ENCODE peak calls at places on chromosomes 12 and 14, in nine cellular contexts. V is NCI-H69, S is AML-193, D is SHP77, L is ACHN, U is right cardiac atrium, M is fibroblast of pulmonary artery, Y is upper lobe of left lung, E is fibroblast of the conjunctiva. H is an unnamed sample.

GRCh38 chr14:90836692-90837063 is 20.4 kb upstream of the TTC7B start:
- DNase-seq in V (no peak), S (no peak), D (no peak), L (no peak), U (no peak), M (no peak), Y (no peak), E (no peak), H (no peak)

GRCh38 chr14:81826080-81826479 is 292.4 kb upstream of the SEL1L start:
- DNase-seq in V (peak; percentile 91), S (no peak), D (no peak), L (no peak), U (no peak), M (no peak), Y (no peak), E (no peak), H (no peak)

GRCh38 chr14:61150851-61151250 is 130.3 kb downstream of the TMEM30B start:
- DNase-seq in V (no peak), S (no peak), D (no peak), L (no peak), U (no peak), M (no peak), Y (no peak), E (peak; percentile 87), H (no peak)

GRCh38 chr12:1859643-1860042 is 39.3 kb downstream of the LRTM2 start:
- DNase-seq in V (peak; percentile 14), S (no peak), D (no peak), L (no peak), U (no peak), M (no peak), Y (no peak), E (no peak), H (no peak)

GRCh38 chr12:105334001-105334400 is 3.5 kb downstream of the C12orf75 start:
- DNase-seq in V (peak; percentile 58), S (no peak), D (peak; percentile 9), L (peak; percentile 42), U (no peak), M (peak; percentile 61), Y (no peak), E (peak; percentile 54), H (no peak)

GRCh38 chr14:104387385-104388010 is 192.1 kb upstream of the C14orf180 start:
- DNase-seq in V (no peak), S (no peak), D (no peak), L (no peak), U (no peak), M (no peak), Y (peak; percentile 21), E (no peak), H (no peak)

GRCh38 chr14:101630056-101630960 is 69.0 kb downstream of the DIO3 start:
- DNase-seq in V (no peak), S (no peak), D (no peak), L (no peak), U (no peak), M (no peak), Y (no peak), E (no peak), H (no peak)

GRCh38 chr12:128069359-128069997 is 197.5 kb upstream of the TMEM132C start:
- DNase-seq in V (peak; percentile 58), S (peak; percentile 1), D (peak; percentile 68), L (peak; percentile 78), U (no peak), M (peak; percentile 41), Y (no peak), E (peak; percentile 18), H (no peak)

GRCh38 chr12:124517260-124518050 is 50.0 kb downstream of the NCOR2 start:
- DNase-seq in V (peak; percentile 97), S (no peak), D (peak; percentile 84), L (peak; percentile 74), U (peak; percentile 92), M (peak; percentile 56), Y (peak; percentile 83), E (no peak), H (no peak)

GRCh38 chr12:131542351-131542750 is 168.5 kb upstream of the SFSWAP start:
- DNase-seq in V (no peak), S (no peak), D (no peak), L (no peak), U (no peak), M (no peak), Y (no peak), E (no peak), H (no peak)

GRCh38 chr12:66503746-66504145 is 175.1 kb downstream of the GRIP1 start:
- DNase-seq in V (no peak), S (no peak), D (no peak), L (no peak), U (no peak), M (no peak), Y (no peak), E (no peak), H (no peak)

GRCh38 chr14:62443796-62444195 is 601.5 kb downstream of the KCNH5 start:
- DNase-seq in V (no peak), S (no peak), D (no peak), L (peak; percentile 17), U (no peak), M (peak; percentile 57), Y (no peak), E (no peak), H (no peak)

GRCh38 chr14:21498540-21499526 is 12.3 kb downstream of the METTL3 start:
- DNase-seq in V (peak; percentile 76), S (peak; percentile 37), D (peak; percentile 58), L (peak; percentile 61), U (no peak), M (peak; percentile 64), Y (no peak), E (peak; percentile 34), H (peak; percentile 26)

GRCh38 chr14:100193417-100194357 is 34.2 kb upstream of the DEGS2 start:
- DNase-seq in V (no peak), S (peak; percentile 12), D (no peak), L (no peak), U (peak; percentile 53), M (no peak), Y (no peak), E (no peak), H (peak; percentile 17)

GRCh38 chr12:24482044-24482443 is 466.9 kb downstream of the BCAT1 start:
- DNase-seq in V (peak; percentile 15), S (no peak), D (no peak), L (no peak), U (no peak), M (no peak), Y (no peak), E (no peak), H (no peak)

GRCh38 chr12:8057839-8058238 is 8.3 kb downstream of the C3AR1 start:
- DNase-seq in V (no peak), S (peak; percentile 92), D (no peak), L (no peak), U (no peak), M (peak; percentile 89), Y (no peak), E (no peak), H (no peak)

GRCh38 chr12:132404956-132405741 is 75.8 kb upstream of the GALNT9 start:
- DNase-seq in V (no peak), S (no peak), D (no peak), L (no peak), U (peak; percentile 31), M (no peak), Y (no peak), E (no peak), H (no peak)

GRCh38 chr12:7994731-7995205 is 37.7 kb upstream of the FOXJ2 start:
- DNase-seq in V (no peak), S (no peak), D (no peak), L (peak; percentile 26), U (no peak), M (peak; percentile 79), Y (no peak), E (peak; percentile 71), H (no peak)

H was measured in stimulated activated naive CD8-positive, alpha-beta T cell treated with anti-CD3 and anti-CD28 coated beads, Interleukin-15, amount 100 ng/mL, for 72 hours.